ENCODE peak calls at places on chromosome 22, in seven cellular contexts. One of them, this sample, is unnamed.

GRCh38 chr22:50578776-50579310 is 616 bp upstream of the CPT1B start:
- DNase-seq in H1: no peak
- DNase-seq in H9: no peak
- DNase-seq in mesendoderm: no peak
- DNase-seq in trophoblast cell: no peak
- DNase-seq in neuronal stem cell: no peak
- DNase-seq in IMR-90: no peak
- DNase-seq in this sample: no peak

GRCh38 chr22:39300198-39300830 is 19.1 kb downstream of the RPL3 start:
- DNase-seq in neuronal stem cell: no peak
- DNase-seq in mesendoderm: peak
- DNase-seq in H1: no peak
- DNase-seq in H9: no peak
- DNase-seq in IMR-90: no peak
- DNase-seq in trophoblast cell: peak
- DNase-seq in this sample: peak

GRCh38 chr22:50188356-50188755 is 2.6 kb downstream of the TRABD start:
- DNase-seq in mesendoderm: no peak
- DNase-seq in trophoblast cell: no peak
- DNase-seq in H9: no peak
- DNase-seq in H1: no peak
- DNase-seq in neuronal stem cell: no peak
- DNase-seq in IMR-90: no peak
- DNase-seq in this sample: no peak

GRCh38 chr22:33038131-33038772 is 19.9 kb downstream of the SYN3 start:
- DNase-seq in IMR-90: no peak
- DNase-seq in mesendoderm: peak
- DNase-seq in H1: no peak
- DNase-seq in neuronal stem cell: peak
- DNase-seq in trophoblast cell: peak
- DNase-seq in H9: no peak
- DNase-seq in this sample: no peak

GRCh38 chr22:41048791-41049717 is 43.3 kb upstream of the EP300 start:
- DNase-seq in IMR-90: peak
- DNase-seq in H1: no peak
- DNase-seq in trophoblast cell: peak
- DNase-seq in H9: peak
- DNase-seq in mesendoderm: peak
- DNase-seq in neuronal stem cell: peak
- DNase-seq in this sample: peak

GRCh38 chr22:36097880-36098279 is 62.7 kb downstream of the APOL3 start:
- DNase-seq in neuronal stem cell: no peak
- DNase-seq in trophoblast cell: no peak
- DNase-seq in mesendoderm: no peak
- DNase-seq in H1: no peak
- DNase-seq in H9: no peak
- DNase-seq in IMR-90: no peak
- DNase-seq in this sample: no peak

GRCh38 chr22:27993774-27994350 is 74.8 kb upstream of the PITPNB start:
- DNase-seq in H1: no peak
- DNase-seq in IMR-90: no peak
- DNase-seq in mesendoderm: no peak
- DNase-seq in H9: no peak
- DNase-seq in neuronal stem cell: no peak
- DNase-seq in trophoblast cell: no peak
- DNase-seq in this sample: no peak

GRCh38 chr22:35838849-35839646 is 121.4 kb downstream of the APOL5 start:
- DNase-seq in mesendoderm: peak
- DNase-seq in H1: no peak
- DNase-seq in H9: no peak
- DNase-seq in IMR-90: peak
- DNase-seq in trophoblast cell: peak
- DNase-seq in neuronal stem cell: peak
- DNase-seq in this sample: peak

GRCh38 chr22:50436134-50436830 is 38.6 kb downstream of the SBF1 start:
- DNase-seq in mesendoderm: no peak
- DNase-seq in neuronal stem cell: no peak
- DNase-seq in H1: no peak
- DNase-seq in H9: peak
- DNase-seq in trophoblast cell: no peak
- DNase-seq in IMR-90: no peak
- DNase-seq in this sample: no peak

GRCh38 chr22:37270928-37271650 is 11.2 kb upstream of the CYTH4 start:
- DNase-seq in H9: no peak
- DNase-seq in H1: no peak
- DNase-seq in mesendoderm: no peak
- DNase-seq in neuronal stem cell: no peak
- DNase-seq in IMR-90: peak
- DNase-seq in trophoblast cell: peak
- DNase-seq in this sample: no peak

GRCh38 chr22:27310966-27311665 is 490.4 kb downstream of the MN1 start:
- DNase-seq in mesendoderm: peak
- DNase-seq in H9: no peak
- DNase-seq in IMR-90: no peak
- DNase-seq in neuronal stem cell: no peak
- DNase-seq in trophoblast cell: no peak
- DNase-seq in H1: no peak
- DNase-seq in this sample: no peak

GRCh38 chr22:38163844-38164577 is 17.6 kb downstream of the PLA2G6 start:
- DNase-seq in IMR-90: no peak
- DNase-seq in trophoblast cell: no peak
- DNase-seq in H1: no peak
- DNase-seq in H9: no peak
- DNase-seq in mesendoderm: no peak
- DNase-seq in neuronal stem cell: no peak
- DNase-seq in this sample: no peak

GRCh38 chr22:33018232-33018864 is 39.8 kb downstream of the SYN3 start:
- DNase-seq in mesendoderm: peak
- DNase-seq in H9: peak
- DNase-seq in IMR-90: peak
- DNase-seq in trophoblast cell: peak
- DNase-seq in neuronal stem cell: peak
- DNase-seq in H1: peak
- DNase-seq in this sample: peak

GRCh38 chr22:50303848-50304527 is 3.5 kb downstream of the PLXNB2 start:
- DNase-seq in mesendoderm: peak
- DNase-seq in neuronal stem cell: no peak
- DNase-seq in H9: peak
- DNase-seq in trophoblast cell: peak
- DNase-seq in IMR-90: no peak
- DNase-seq in H1: no peak
- DNase-seq in this sample: no peak

GRCh38 chr22:29787371-29787980 is 20.3 kb downstream of the UQCR10 start:
- DNase-seq in H9: no peak
- DNase-seq in trophoblast cell: peak
- DNase-seq in mesendoderm: no peak
- DNase-seq in H1: no peak
- DNase-seq in IMR-90: no peak
- DNase-seq in neuronal stem cell: no peak
- DNase-seq in this sample: no peak

GRCh38 chr22:26975381-26975780 is 318.0 kb downstream of the MIAT start:
- DNase-seq in mesendoderm: no peak
- DNase-seq in trophoblast cell: no peak
- DNase-seq in H9: no peak
- DNase-seq in neuronal stem cell: no peak
- DNase-seq in IMR-90: no peak
- DNase-seq in H1: no peak
- DNase-seq in this sample: peak

GRCh38 chr22:40434101-40434500 is 63.7 kb downstream of the SGSM3 start:
- DNase-seq in mesendoderm: no peak
- DNase-seq in trophoblast cell: no peak
- DNase-seq in H1: no peak
- DNase-seq in neuronal stem cell: no peak
- DNase-seq in H9: no peak
- DNase-seq in IMR-90: peak
- DNase-seq in this sample: peak

GRCh38 chr22:29670615-29671014 is 49.2 kb upstream of the CABP7 start:
- DNase-seq in H1: no peak
- DNase-seq in IMR-90: no peak
- DNase-seq in trophoblast cell: no peak
- DNase-seq in H9: no peak
- DNase-seq in mesendoderm: no peak
- DNase-seq in neuronal stem cell: peak
- DNase-seq in this sample: no peak

GRCh38 chr22:36365020-36365411 is 22.8 kb downstream of the MYH9 start:
- DNase-seq in IMR-90: peak
- DNase-seq in neuronal stem cell: no peak
- DNase-seq in mesendoderm: peak
- DNase-seq in trophoblast cell: peak
- DNase-seq in H1: no peak
- DNase-seq in H9: no peak
- DNase-seq in this sample: peak

GRCh38 chr22:17864398-17865182 is 90.3 kb upstream of the BID start:
- DNase-seq in H1: no peak
- DNase-seq in neuronal stem cell: no peak
- DNase-seq in trophoblast cell: no peak
- DNase-seq in IMR-90: no peak
- DNase-seq in mesendoderm: no peak
- DNase-seq in H9: no peak
- DNase-seq in this sample: no peak

GRCh38 chr22:23387827-23388491 is 192.1 kb downstream of the IGLL1 start:
- DNase-seq in neuronal stem cell: no peak
- DNase-seq in IMR-90: no peak
- DNase-seq in H9: no peak
- DNase-seq in H1: no peak
- DNase-seq in mesendoderm: no peak
- DNase-seq in trophoblast cell: no peak
- DNase-seq in this sample: no peak
- H2BK5ac ChIP-seq in neuronal stem cell: no peak
- H2BK5ac ChIP-seq in IMR-90: no peak
- H2BK5ac ChIP-seq in H9: no peak
- H2BK5ac ChIP-seq in H1: no peak
- H2BK5ac ChIP-seq in mesendoderm: no peak
- H2BK5ac ChIP-seq in trophoblast cell: no peak
- H2BK5ac ChIP-seq in this sample: no peak

GRCh38 chr22:20388200-20388599 is 5.8 kb upstream of the ZNF74 start:
- DNase-seq in neuronal stem cell: no peak
- DNase-seq in trophoblast cell: no peak
- DNase-seq in H9: peak
- DNase-seq in H1: no peak
- DNase-seq in mesendoderm: no peak
- DNase-seq in IMR-90: no peak
- DNase-seq in this sample: no peak
- H2BK5ac ChIP-seq in neuronal stem cell: no peak
- H2BK5ac ChIP-seq in trophoblast cell: no peak
- H2BK5ac ChIP-seq in H9: no peak
- H2BK5ac ChIP-seq in H1: no peak
- H2BK5ac ChIP-seq in mesendoderm: no peak
- H2BK5ac ChIP-seq in IMR-90: no peak
- H2BK5ac ChIP-seq in this sample: no peak

DNA sequence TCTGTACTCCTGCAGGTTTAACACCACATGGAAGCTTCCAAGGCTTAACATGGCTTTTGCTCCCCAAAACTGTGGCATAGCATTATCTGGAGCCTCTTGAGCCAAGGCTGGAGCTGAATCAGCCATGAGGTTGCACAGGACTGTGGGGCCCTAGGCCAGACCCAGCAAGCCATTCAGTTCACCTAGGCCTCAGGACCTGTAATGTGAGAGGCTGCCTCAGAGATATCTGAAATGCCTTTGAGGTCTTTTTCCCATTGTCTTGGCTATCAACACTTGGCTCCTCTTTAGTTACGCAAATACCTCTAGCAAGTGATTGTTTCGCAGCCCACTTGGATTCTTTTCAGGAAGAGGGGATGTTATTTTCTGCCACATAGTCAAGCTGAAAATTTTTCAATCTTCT is 72.0 kb downstream of the VPREB1 start:
- DNase-seq in IMR-90: no peak
- DNase-seq in mesendoderm: peak
- DNase-seq in neuronal stem cell: no peak
- DNase-seq in H1: no peak
- DNase-seq in H9: peak
- DNase-seq in trophoblast cell: no peak
- DNase-seq in this sample: no peak
- H2BK5ac ChIP-seq in IMR-90: no peak
- H2BK5ac ChIP-seq in mesendoderm: no peak
- H2BK5ac ChIP-seq in neuronal stem cell: no peak
- H2BK5ac ChIP-seq in H1: peak
- H2BK5ac ChIP-seq in H9: no peak
- H2BK5ac ChIP-seq in trophoblast cell: no peak
- H2BK5ac ChIP-seq in this sample: no peak

GRCh38 chr22:44292521-44292920 is 20.2 kb downstream of the SHISAL1 start:
- DNase-seq in neuronal stem cell: no peak
- DNase-seq in IMR-90: no peak
- DNase-seq in H9: no peak
- DNase-seq in mesendoderm: no peak
- DNase-seq in trophoblast cell: no peak
- DNase-seq in H1: no peak
- DNase-seq in this sample: no peak

GRCh38 chr22:44292007-44292370 is 20.8 kb downstream of the SHISAL1 start:
- DNase-seq in IMR-90: no peak
- DNase-seq in neuronal stem cell: no peak
- DNase-seq in trophoblast cell: no peak
- DNase-seq in mesendoderm: peak
- DNase-seq in H1: no peak
- DNase-seq in H9: peak
- DNase-seq in this sample: peak

GRCh38 chr22:44289429-44290171 is 23.2 kb downstream of the SHISAL1 start:
- DNase-seq in neuronal stem cell: peak
- DNase-seq in H9: peak
- DNase-seq in mesendoderm: peak
- DNase-seq in trophoblast cell: no peak
- DNase-seq in H1: no peak
- DNase-seq in IMR-90: peak
- DNase-seq in this sample: peak

GRCh38 chr22:44293034-44293433 is 19.7 kb downstream of the SHISAL1 start:
- DNase-seq in H1: no peak
- DNase-seq in mesendoderm: no peak
- DNase-seq in neuronal stem cell: no peak
- DNase-seq in IMR-90: no peak
- DNase-seq in H9: no peak
- DNase-seq in trophoblast cell: no peak
- DNase-seq in this sample: no peak

DNA sequence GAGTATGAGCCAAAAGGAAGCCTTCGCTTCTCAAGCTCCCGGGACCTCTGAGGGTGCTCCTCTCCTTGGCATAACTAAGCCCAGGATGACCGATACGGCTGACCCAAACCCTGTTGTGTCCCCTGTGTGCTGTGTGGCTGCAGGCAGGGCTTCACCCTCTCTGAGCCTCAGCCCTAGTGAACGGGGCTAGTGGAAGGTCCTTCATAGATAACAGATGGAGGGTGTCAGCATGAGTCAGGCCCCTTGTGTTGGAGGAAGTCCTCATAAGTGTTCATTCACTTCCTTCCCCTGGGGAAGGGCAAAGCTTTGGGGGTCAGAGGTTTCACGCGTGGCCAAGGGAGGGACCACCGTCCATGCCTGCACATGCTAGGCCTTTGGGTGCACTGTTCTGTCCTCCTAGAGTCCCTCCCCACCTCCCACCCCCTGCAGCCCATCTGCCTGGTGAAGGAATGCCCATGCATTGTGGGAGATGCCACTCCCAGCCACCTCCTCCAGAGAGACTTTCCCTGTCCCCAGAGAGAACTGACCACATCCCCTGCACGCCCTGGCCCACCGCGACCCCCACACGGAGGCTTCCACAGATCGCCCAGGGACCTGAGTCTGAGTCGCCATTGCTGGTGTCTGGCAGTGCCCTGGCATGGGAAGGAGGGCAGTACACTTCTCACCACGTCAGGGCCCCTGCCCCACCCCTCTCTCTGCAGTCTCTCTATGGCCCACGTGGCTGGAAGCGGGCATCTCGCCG is 21.3 kb downstream of the SHISAL1 start:
- DNase-seq in H1: no peak
- DNase-seq in mesendoderm: no peak
- DNase-seq in neuronal stem cell: no peak
- DNase-seq in trophoblast cell: no peak
- DNase-seq in IMR-90: peak
- DNase-seq in H9: no peak
- DNase-seq in this sample: peak
- H2BK5ac ChIP-seq in H1: peak
- H2BK5ac ChIP-seq in mesendoderm: peak
- H2BK5ac ChIP-seq in neuronal stem cell: no peak
- H2BK5ac ChIP-seq in trophoblast cell: no peak
- H2BK5ac ChIP-seq in IMR-90: no peak
- H2BK5ac ChIP-seq in H9: no peak
- H2BK5ac ChIP-seq in this sample: no peak

This sample was measured in mesenchymal stem cell.